ENCODE peak calls at places on chromosomes 6 and 20, in five cellular contexts. One of them, this sample, is unnamed.

GRCh38 chr6:138590796-138591709 is 91.8 kb upstream of the NHSL1 start:
- DNase-seq in stimulated activated CD4-positive, alpha-beta T cell treated with anti-CD3 and anti-CD28 coated beads, TNF-alpha, amount 100 ng/mL, for 1 hour: no peak
- DNase-seq in heart right ventricle: no peak
- DNase-seq in activated B cell treated with CpG ODN at 0.5 μM for 24 hours: no peak
- DNase-seq in adrenal gland: peak; percentile 65
- DNase-seq in this sample: peak; percentile 13

GRCh38 chr6:37169458-37170272 is at the start of gene PIM1:
- DNase-seq in stimulated activated CD4-positive, alpha-beta T cell treated with anti-CD3 and anti-CD28 coated beads, TNF-alpha, amount 100 ng/mL, for 1 hour: peak; percentile 99
- DNase-seq in heart right ventricle: peak; percentile 100
- DNase-seq in activated B cell treated with CpG ODN at 0.5 μM for 24 hours: peak; percentile 88
- DNase-seq in adrenal gland: peak; percentile 99
- DNase-seq in this sample: peak; percentile 75

GRCh38 chr6:85452441-85452881 is 2.6 kb downstream of the NT5E start:
- DNase-seq in stimulated activated CD4-positive, alpha-beta T cell treated with anti-CD3 and anti-CD28 coated beads, TNF-alpha, amount 100 ng/mL, for 1 hour: no peak
- DNase-seq in heart right ventricle: no peak
- DNase-seq in activated B cell treated with CpG ODN at 0.5 μM for 24 hours: no peak
- DNase-seq in adrenal gland: no peak
- DNase-seq in this sample: no peak

GRCh38 chr6:36694616-36695015 is 3.0 kb upstream of the RAB44 start:
- DNase-seq in stimulated activated CD4-positive, alpha-beta T cell treated with anti-CD3 and anti-CD28 coated beads, TNF-alpha, amount 100 ng/mL, for 1 hour: no peak
- DNase-seq in heart right ventricle: no peak
- DNase-seq in activated B cell treated with CpG ODN at 0.5 μM for 24 hours: no peak
- DNase-seq in adrenal gland: no peak
- DNase-seq in this sample: no peak

GRCh38 chr6:168968228-168968627 is 285.4 kb downstream of the THBS2 start:
- DNase-seq in stimulated activated CD4-positive, alpha-beta T cell treated with anti-CD3 and anti-CD28 coated beads, TNF-alpha, amount 100 ng/mL, for 1 hour: no peak
- DNase-seq in heart right ventricle: no peak
- DNase-seq in activated B cell treated with CpG ODN at 0.5 μM for 24 hours: no peak
- DNase-seq in adrenal gland: no peak
- DNase-seq in this sample: no peak

GRCh38 chr20:40563296-40563950 is 125.6 kb downstream of the MAFB start:
- DNase-seq in stimulated activated CD4-positive, alpha-beta T cell treated with anti-CD3 and anti-CD28 coated beads, TNF-alpha, amount 100 ng/mL, for 1 hour: no peak
- DNase-seq in heart right ventricle: peak; percentile 33
- DNase-seq in activated B cell treated with CpG ODN at 0.5 μM for 24 hours: no peak
- DNase-seq in adrenal gland: peak; percentile 60
- DNase-seq in this sample: no peak

GRCh38 chr6:80959034-80959433 is 793.4 kb downstream of the TENT5A start:
- DNase-seq in stimulated activated CD4-positive, alpha-beta T cell treated with anti-CD3 and anti-CD28 coated beads, TNF-alpha, amount 100 ng/mL, for 1 hour: no peak
- DNase-seq in heart right ventricle: no peak
- DNase-seq in activated B cell treated with CpG ODN at 0.5 μM for 24 hours: no peak
- DNase-seq in adrenal gland: no peak
- DNase-seq in this sample: no peak

GRCh38 chr6:89475634-89476033 is 42.7 kb downstream of the ANKRD6 start:
- DNase-seq in stimulated activated CD4-positive, alpha-beta T cell treated with anti-CD3 and anti-CD28 coated beads, TNF-alpha, amount 100 ng/mL, for 1 hour: no peak
- DNase-seq in heart right ventricle: no peak
- DNase-seq in activated B cell treated with CpG ODN at 0.5 μM for 24 hours: no peak
- DNase-seq in adrenal gland: no peak
- DNase-seq in this sample: no peak

GRCh38 chr20:891121-892080 is 24.7 kb downstream of the ANGPT4 start:
- DNase-seq in stimulated activated CD4-positive, alpha-beta T cell treated with anti-CD3 and anti-CD28 coated beads, TNF-alpha, amount 100 ng/mL, for 1 hour: no peak
- DNase-seq in heart right ventricle: peak; percentile 74
- DNase-seq in activated B cell treated with CpG ODN at 0.5 μM for 24 hours: no peak
- DNase-seq in adrenal gland: peak; percentile 42
- DNase-seq in this sample: no peak

GRCh38 chr6:99092461-99092860 is 144.7 kb upstream of the FBXL4 start:
- DNase-seq in stimulated activated CD4-positive, alpha-beta T cell treated with anti-CD3 and anti-CD28 coated beads, TNF-alpha, amount 100 ng/mL, for 1 hour: no peak
- DNase-seq in heart right ventricle: no peak
- DNase-seq in activated B cell treated with CpG ODN at 0.5 μM for 24 hours: no peak
- DNase-seq in adrenal gland: no peak
- DNase-seq in this sample: no peak

GRCh38 chr20:38542994-38543906 is 37.7 kb upstream of the ADIG start:
- DNase-seq in stimulated activated CD4-positive, alpha-beta T cell treated with anti-CD3 and anti-CD28 coated beads, TNF-alpha, amount 100 ng/mL, for 1 hour: no peak
- DNase-seq in heart right ventricle: no peak
- DNase-seq in activated B cell treated with CpG ODN at 0.5 μM for 24 hours: no peak
- DNase-seq in adrenal gland: no peak
- DNase-seq in this sample: no peak

GRCh38 chr6:92586236-92586977 is 833.0 kb downstream of the EPHA7 start:
- DNase-seq in stimulated activated CD4-positive, alpha-beta T cell treated with anti-CD3 and anti-CD28 coated beads, TNF-alpha, amount 100 ng/mL, for 1 hour: no peak
- DNase-seq in heart right ventricle: no peak
- DNase-seq in activated B cell treated with CpG ODN at 0.5 μM for 24 hours: no peak
- DNase-seq in adrenal gland: no peak
- DNase-seq in this sample: no peak

GRCh38 chr6:66210964-66211363 is 503.9 kb upstream of the EYS start:
- DNase-seq in stimulated activated CD4-positive, alpha-beta T cell treated with anti-CD3 and anti-CD28 coated beads, TNF-alpha, amount 100 ng/mL, for 1 hour: no peak
- DNase-seq in heart right ventricle: no peak
- DNase-seq in activated B cell treated with CpG ODN at 0.5 μM for 24 hours: no peak
- DNase-seq in adrenal gland: no peak
- DNase-seq in this sample: no peak

GRCh38 chr6:45494734-45495133 is 117.0 kb upstream of the SUPT3H start:
- DNase-seq in stimulated activated CD4-positive, alpha-beta T cell treated with anti-CD3 and anti-CD28 coated beads, TNF-alpha, amount 100 ng/mL, for 1 hour: no peak
- DNase-seq in heart right ventricle: no peak
- DNase-seq in activated B cell treated with CpG ODN at 0.5 μM for 24 hours: no peak
- DNase-seq in adrenal gland: no peak
- DNase-seq in this sample: no peak

GRCh38 chr20:54479138-54479906 is 3.9 kb downstream of the DOK5 start:
- DNase-seq in stimulated activated CD4-positive, alpha-beta T cell treated with anti-CD3 and anti-CD28 coated beads, TNF-alpha, amount 100 ng/mL, for 1 hour: no peak
- DNase-seq in heart right ventricle: no peak
- DNase-seq in activated B cell treated with CpG ODN at 0.5 μM for 24 hours: no peak
- DNase-seq in adrenal gland: no peak
- DNase-seq in this sample: no peak

This sample was measured in memory B cell.